ENCODE peak calls at places on chromosomes 11 and 22, in eight cellular contexts. U is breast epithelium, T is SJCRH30, Y is retina, R is AG04450, B is cardiac muscle cell, K is ELF-1, A is astrocyte of the hippocampus. Z is an unnamed sample.

GRCh38 chr11:46554205-46555162 is 39.3 kb downstream of the AMBRA1 start:
- DNase-seq in U (no peak), T (no peak), Y (no peak), R (peak; percentile 30), B (peak; percentile 81), K (no peak), A (peak; percentile 74), Z (peak; percentile 74)

GRCh38 chr11:104637652-104638170 is 260.5 kb downstream of the CASP12 start:
- DNase-seq in U (no peak), T (no peak), Y (peak; percentile 24), R (no peak), B (no peak), K (no peak), A (no peak), Z (no peak)

GRCh38 chr22:35839811-35840739 is 122.4 kb downstream of the APOL5 start:
- DNase-seq in U (peak; percentile 68), T (peak; percentile 95), Y (peak; percentile 87), R (peak; percentile 96), B (peak; percentile 98), K (peak; percentile 88), A (peak; percentile 97), Z (peak; percentile 97)

GRCh38 chr22:35617137-35617755 is at the start of gene MB:
- DNase-seq in U (no peak), T (peak; percentile 81), Y (no peak), R (no peak), B (no peak), K (no peak), A (no peak), Z (no peak)

GRCh38 chr22:34761111-34761510 is 304.8 kb upstream of the ISX start:
- DNase-seq in U (no peak), T (peak; percentile 90), Y (no peak), R (no peak), B (no peak), K (no peak), A (no peak), Z (no peak)

GRCh38 chr11:1749787-1750351 is 526 bp downstream of the IFITM10 start:
- DNase-seq in U (no peak), T (peak; percentile 39), Y (peak; percentile 29), R (no peak), B (peak; percentile 81), K (peak; percentile 21), A (peak; percentile 81), Z (peak; percentile 67)

GRCh38 chr11:104442320-104442719 is 278.4 kb upstream of the PDGFD start:
- DNase-seq in U (no peak), T (no peak), Y (no peak), R (no peak), B (peak; percentile 65), K (no peak), A (no peak), Z (no peak)

GRCh38 chr11:70202898-70203748 is at the start of gene FADD:
- DNase-seq in U (peak; percentile 88), T (peak; percentile 92), Y (peak; percentile 97), R (peak; percentile 77), B (peak; percentile 94), K (peak; percentile 95), A (peak; percentile 97), Z (peak; percentile 93)

GRCh38 chr11:69651834-69652620 is 11.1 kb downstream of the CCND1 start:
- DNase-seq in U (no peak), T (no peak), Y (no peak), R (no peak), B (no peak), K (no peak), A (no peak), Z (no peak)

GRCh38 chr11:117385906-117386305 is 58.3 kb downstream of the CEP164 start:
- DNase-seq in U (no peak), T (no peak), Y (no peak), R (no peak), B (no peak), K (no peak), A (no peak), Z (no peak)

GRCh38 chr11:22165087-22165486 is 27.8 kb upstream of the ANO5 start:
- DNase-seq in U (no peak), T (no peak), Y (no peak), R (no peak), B (no peak), K (no peak), A (no peak), Z (no peak)

GRCh38 chr22:38981659-38982007 is 514 bp upstream of the APOBEC3B start:
- DNase-seq in U (no peak), T (peak; percentile 5), Y (peak; percentile 39), R (no peak), B (no peak), K (no peak), A (no peak), Z (peak; percentile 8)

GRCh38 chr11:33942954-33943353 is 51.1 kb upstream of the LMO2 start:
- DNase-seq in U (no peak), T (no peak), Y (no peak), R (no peak), B (peak; percentile 68), K (no peak), A (peak; percentile 90), Z (peak; percentile 77)

GRCh38 chr22:43279867-43280519 is 63.2 kb downstream of the SCUBE1 start:
- DNase-seq in U (no peak), T (no peak), Y (no peak), R (no peak), B (no peak), K (no peak), A (no peak), Z (no peak)

GRCh38 chr22:27401321-27401720 is 400.2 kb downstream of the MN1 start:
- DNase-seq in U (no peak), T (no peak), Y (no peak), R (no peak), B (no peak), K (no peak), A (peak; percentile 40), Z (no peak)

GRCh38 chr22:19407649-19408606 is 23.6 kb downstream of the HIRA start:
- DNase-seq in U (no peak), T (peak; percentile 13), Y (no peak), R (no peak), B (peak; percentile 60), K (no peak), A (no peak), Z (no peak)

GRCh38 chr11:72239296-72239848 is 4.6 kb downstream of the PHOX2A start:
- DNase-seq in U (no peak), T (no peak), Y (peak; percentile 45), R (no peak), B (peak; percentile 69), K (peak; percentile 73), A (peak; percentile 65), Z (peak; percentile 37)

GRCh38 chr22:32761251-32761903 is 40.1 kb upstream of the TIMP3 start:
- DNase-seq in U (no peak), T (peak; percentile 56), Y (no peak), R (peak; percentile 46), B (no peak), K (no peak), A (peak; percentile 42), Z (peak; percentile 63)

GRCh38 chr11:75311858-75312288 is 39.6 kb downstream of the ARRB1 start:
- DNase-seq in U (no peak), T (peak; percentile 40), Y (peak; percentile 59), R (no peak), B (peak; percentile 84), K (no peak), A (no peak), Z (peak; percentile 40)

GRCh38 chr11:79501688-79502087 is 60.9 kb upstream of the TENM4 start:
- DNase-seq in U (no peak), T (no peak), Y (no peak), R (no peak), B (no peak), K (no peak), A (no peak), Z (no peak)

Z was measured in astrocyte of the spinal cord.